ENCODE peak calls at places on chromosomes 12 and 14, in six cellular contexts. V is spleen, F is cardiac muscle cell, A is ascending aorta, Y is psoas muscle, D is uterus. H is an unnamed sample. For H3K27me3, the result is how much of the 10 kb centered on the place peaks cover.

GRCh38 chr14:68306934-68307758 is 485.7 kb downstream of the ZFP36L1 start:
- DNase-seq in V (no peak), F (no peak), A (peak), Y (no peak), D (no peak), H (no peak)

GRCh38 chr12:46722737-46723136 is 103.1 kb downstream of the SLC38A4 start:
- DNase-seq in V (no peak), F (peak), A (no peak), Y (no peak), D (no peak), H (no peak)

GRCh38 chr12:92735131-92735721 is 32.4 kb downstream of the PLEKHG7 start:
- DNase-seq in V (no peak), F (peak), A (no peak), Y (no peak), D (no peak), H (peak)

GRCh38 chr12:6607751-6608591 is 792 bp upstream of the CHD4 start:
- DNase-seq in V (no peak), F (peak), A (peak), Y (no peak), D (peak), H (peak)

GRCh38 chr12:67442347-67442841 is 173.2 kb downstream of the CAND1 start:
- DNase-seq in V (no peak), F (no peak), A (no peak), Y (no peak), D (peak), H (no peak)

GRCh38 chr12:29610473-29611174 is 113.1 kb upstream of the OVCH1 start:
- DNase-seq in V (no peak), F (peak), A (no peak), Y (no peak), D (no peak), H (no peak)

GRCh38 chr14:65103150-65103760 is 938 bp upstream of the MAX start:
- DNase-seq in V (peak), F (peak), A (no peak), Y (no peak), D (no peak), H (peak)

GRCh38 chr12:92290016-92290685 is 144.5 kb upstream of the BTG1 start:
- DNase-seq in V (no peak), F (peak), A (no peak), Y (no peak), D (no peak), H (peak)

GRCh38 chr12:96448287-96448686 is 41.1 kb upstream of the CFAP54 start:
- DNase-seq in V (no peak), F (peak), A (no peak), Y (no peak), D (no peak), H (peak)

GRCh38 chr12:1670244-1670814 is 20.5 kb upstream of the ADIPOR2 start:
- DNase-seq in V (no peak), F (no peak), A (no peak), Y (no peak), D (no peak), H (no peak)

GRCh38 chr12:25959069-25959961 is 833 bp downstream of the RASSF8 start:
- DNase-seq in V (peak), F (peak), A (peak), Y (peak), D (peak), H (peak)

GRCh38 chr14:94110552-94111181 is at the start of gene IFI27:
- DNase-seq in V (no peak), F (peak), A (peak), Y (peak), D (peak), H (no peak)

GRCh38 chr14:63039800-63040380 is 5.4 kb downstream of the KCNH5 start:
- DNase-seq in V (no peak), F (peak), A (no peak), Y (no peak), D (no peak), H (peak)

GRCh38 chr12:70251226-70251625 is 8.0 kb downstream of the CNOT2 start:
- DNase-seq in V (no peak), F (no peak), A (no peak), Y (no peak), D (no peak), H (no peak)

GRCh38 chr12:1457901-1458300 is 136.5 kb downstream of the FBXL14 start:
- DNase-seq in V (no peak), F (peak), A (peak), Y (peak), D (no peak), H (peak)

GRCh38 chr14:42140831-42141279 is 534.2 kb downstream of the LRFN5 start:
- DNase-seq in V (no peak), F (peak), A (no peak), Y (no peak), D (no peak), H (peak)

GRCh38 chr12:46400406-46400805 is 27.8 kb upstream of the SLC38A2 start:
- DNase-seq in V (no peak), F (no peak), A (no peak), Y (no peak), D (no peak), H (no peak)

GRCh38 chr12:49549735-49550710 is 11.2 kb downstream of the KCNH3 start:
- DNase-seq in V (no peak), F (no peak), A (no peak), Y (no peak), D (no peak), H (no peak)

GRCh38 chr14:22002860-22003284 is 329.3 kb upstream of the OR4E1 start:
- DNase-seq in V (no peak), F (no peak), A (no peak), Y (peak), D (no peak), H (no peak)

GRCh38 chr14:99393059-99393655 is 87.5 kb downstream of the SETD3 start:
- DNase-seq in V (no peak), F (peak), A (no peak), Y (no peak), D (no peak), H (no peak)

GRCh38 chr14:93984070-93984469 is 7.7 kb upstream of the ASB2 start:
- DNase-seq in V (no peak), F (no peak), A (no peak), Y (peak), D (no peak), H (peak)

GRCh38 chr14:94893411-94894160 is 123.7 kb upstream of the GSC start:
- DNase-seq in V (no peak), F (no peak), A (no peak), Y (no peak), D (no peak), H (no peak)

GRCh38 chr12:91620949-91621348 is 438.3 kb upstream of the DCN start:
- DNase-seq in V (no peak), F (peak), A (no peak), Y (no peak), D (no peak), H (no peak)

GRCh38 chr14:96888593-96888992 is 91.4 kb downstream of the VRK1 start:
- DNase-seq in V (no peak), F (no peak), A (no peak), Y (no peak), D (no peak), H (no peak)

DNA sequence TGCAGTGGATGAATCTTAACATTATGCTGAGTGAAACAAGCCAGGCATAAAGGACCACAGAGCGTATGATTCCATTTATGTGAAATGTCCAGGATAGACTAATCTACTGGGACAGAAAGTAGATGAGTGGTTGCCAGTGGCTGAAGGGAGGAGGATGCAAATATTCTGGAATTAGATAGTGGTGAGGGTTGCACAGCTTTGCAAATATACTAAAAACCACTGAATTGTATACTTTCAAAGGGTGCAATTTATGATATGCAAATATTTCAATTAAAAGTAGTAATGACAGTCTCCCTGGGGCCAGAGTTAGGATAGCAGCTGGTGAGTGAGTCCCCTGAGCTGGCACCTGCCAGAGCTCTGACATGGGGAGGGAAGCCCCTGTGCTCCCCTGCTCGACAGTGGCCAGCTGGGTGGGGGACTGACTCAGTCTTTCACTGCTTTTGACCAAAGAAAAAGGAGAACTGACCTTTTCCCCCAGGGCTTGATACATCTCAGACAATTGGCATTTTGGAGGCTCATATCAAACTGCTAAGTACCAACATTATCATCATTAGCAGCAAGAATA is 116.4 kb downstream of the GCH1 start:
- DNase-seq in V (no peak), F (no peak), A (peak), Y (no peak), D (no peak), H (no peak)
- TF ChIP-seq CTCF in V (no peak), F (no peak), A (no peak), Y (no peak), D (no peak), H (no peak)

GRCh38 chr12:52716061-52716460 is 12.7 kb upstream of the KRT77 start:
- DNase-seq in V (no peak), F (no peak), A (no peak), Y (no peak), D (no peak), H (no peak)

GRCh38 chr12:52714887-52715281 is 11.6 kb upstream of the KRT77 start:
- DNase-seq in V (no peak), F (no peak), A (no peak), Y (no peak), D (no peak), H (no peak)

GRCh38 chr12:52715416-52715815 is 12.1 kb upstream of the KRT77 start:
- DNase-seq in V (no peak), F (no peak), A (no peak), Y (no peak), D (no peak), H (no peak)

GRCh38 chr12:52710744-52711143 is 7.4 kb upstream of the KRT77 start:
- DNase-seq in V (no peak), F (no peak), A (no peak), Y (no peak), D (no peak), H (no peak)

DNA sequence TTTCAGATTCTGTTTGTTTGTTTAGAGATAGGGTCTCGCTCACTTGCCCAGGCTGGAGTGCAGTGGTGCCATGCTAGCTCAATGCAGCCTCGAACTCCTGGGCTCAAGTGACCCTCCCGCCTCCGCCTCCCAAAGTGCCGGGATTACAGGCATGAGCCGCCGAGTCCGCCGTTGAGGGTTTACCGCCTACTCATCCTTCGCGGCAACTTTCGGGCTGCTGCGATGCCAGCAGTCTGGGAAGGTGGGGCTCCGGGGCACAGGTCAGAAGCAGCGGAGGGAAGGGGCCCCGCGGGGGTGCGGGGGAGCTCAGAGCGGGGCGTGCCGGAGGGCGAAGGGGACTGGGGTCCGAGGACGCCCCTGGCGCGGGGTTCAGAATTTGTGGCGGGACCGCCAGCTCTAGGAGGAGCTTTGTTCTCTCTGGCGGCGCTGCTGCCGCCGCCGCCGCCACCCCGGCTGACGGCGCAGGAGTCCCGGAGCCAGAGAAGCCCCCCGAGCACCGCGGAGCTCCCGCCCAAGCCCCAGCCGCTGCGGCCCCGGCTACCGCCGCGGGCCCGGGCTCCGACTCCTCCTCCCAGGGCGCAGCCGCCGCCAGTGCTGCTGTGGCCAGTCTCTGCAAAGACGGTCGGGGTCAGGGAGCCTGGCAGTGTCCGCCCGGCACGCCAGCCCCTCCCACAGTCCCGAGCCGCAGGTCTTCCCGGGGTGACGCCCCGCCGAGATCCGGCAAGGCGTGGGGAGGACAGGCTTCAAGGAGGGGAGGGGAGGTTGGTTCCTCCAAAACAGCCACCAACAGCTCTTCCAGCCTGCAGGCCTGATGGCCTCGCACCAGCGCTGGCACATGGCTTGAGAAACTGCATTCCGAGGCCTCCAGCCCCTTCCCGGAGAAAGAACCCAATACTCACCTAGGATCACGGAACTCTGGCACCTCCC is 10.9 kb upstream of the KRT77 start:
- DNase-seq in V (no peak), F (no peak), A (no peak), Y (no peak), D (no peak), H (no peak)
- H3K27me3 ChIP-seq in V (under half), F (half or more), A (under half), Y (half or more), D (under half), H (under half)

GRCh38 chr12:122965356-122965755 is 907 bp downstream of the ABCB9 start:
- DNase-seq in V (no peak), F (no peak), A (no peak), Y (no peak), D (no peak), H (no peak)
- H3K27ac ChIP-seq in V (no peak), F (no peak), A (peak), Y (no peak), D (peak), H (no peak)

GRCh38 chr12:89707992-89708792 is 446 bp downstream of the ATP2B1 start:
- DNase-seq in V (peak), F (peak), A (peak), Y (peak), D (peak), H (peak)
- TF ChIP-seq CTCF in V (no peak), F (no peak), A (peak), Y (no peak), D (no peak), H (no peak)